ENCODE peak calls at places on chromosomes 6 and 20, in six cellular contexts. One of them, this sample, is unnamed.
A peak's percentile ranks its signal among the peaks of the same experiment; 100 is the strongest.

GRCh38 chr20:33551778-33552177 is 61.9 kb downstream of the CBFA2T2 start:
- DNase-seq in bronchial epithelial cell: no peak
- DNase-seq in ascending aorta: no peak
- DNase-seq in psoas muscle: no peak
- DNase-seq in LNCaP clone FGC: no peak
- DNase-seq in GM12878: no peak
- DNase-seq in this sample: no peak

GRCh38 chr6:155389130-155389529 is 66.5 kb downstream of the NOX3 start:
- DNase-seq in bronchial epithelial cell: no peak
- DNase-seq in GM12878: no peak
- DNase-seq in psoas muscle: no peak
- DNase-seq in LNCaP clone FGC: no peak
- DNase-seq in ascending aorta: no peak
- DNase-seq in this sample: no peak

GRCh38 chr6:160139420-160139851 is 17.8 kb downstream of the SLC22A1 start:
- DNase-seq in bronchial epithelial cell: peak; percentile 84
- DNase-seq in psoas muscle: no peak
- DNase-seq in GM12878: no peak
- DNase-seq in LNCaP clone FGC: no peak
- DNase-seq in ascending aorta: peak; percentile 83
- DNase-seq in this sample: no peak

GRCh38 chr20:62361799-62362589 is 5.1 kb downstream of the LAMA5 start:
- DNase-seq in GM12878: no peak
- DNase-seq in psoas muscle: peak; percentile 50
- DNase-seq in LNCaP clone FGC: no peak
- DNase-seq in ascending aorta: peak; percentile 64
- DNase-seq in bronchial epithelial cell: no peak
- DNase-seq in this sample: no peak

GRCh38 chr6:10421508-10422281 is 6.8 kb upstream of the TFAP2A start:
- DNase-seq in GM12878: no peak
- DNase-seq in bronchial epithelial cell: no peak
- DNase-seq in ascending aorta: no peak
- DNase-seq in psoas muscle: no peak
- DNase-seq in LNCaP clone FGC: no peak
- DNase-seq in this sample: no peak

GRCh38 chr6:142301421-142302391 is at the start of gene ADGRG6:
- DNase-seq in GM12878: no peak
- DNase-seq in psoas muscle: peak; percentile 56
- DNase-seq in ascending aorta: peak; percentile 63
- DNase-seq in LNCaP clone FGC: no peak
- DNase-seq in bronchial epithelial cell: peak; percentile 47
- DNase-seq in this sample: no peak

GRCh38 chr6:32763417-32763816 is at the start of gene HLA-DQB2:
- DNase-seq in ascending aorta: no peak
- DNase-seq in LNCaP clone FGC: no peak
- DNase-seq in bronchial epithelial cell: no peak
- DNase-seq in GM12878: no peak
- DNase-seq in psoas muscle: no peak
- DNase-seq in this sample: peak; percentile 10

GRCh38 chr20:63120286-63121090 is 95.4 kb downstream of the YTHDF1 start:
- DNase-seq in ascending aorta: no peak
- DNase-seq in LNCaP clone FGC: no peak
- DNase-seq in bronchial epithelial cell: no peak
- DNase-seq in psoas muscle: peak; percentile 42
- DNase-seq in GM12878: no peak
- DNase-seq in this sample: no peak

GRCh38 chr6:44898296-44898930 is 429.7 kb upstream of the RUNX2 start:
- DNase-seq in bronchial epithelial cell: no peak
- DNase-seq in LNCaP clone FGC: no peak
- DNase-seq in psoas muscle: no peak
- DNase-seq in GM12878: no peak
- DNase-seq in ascending aorta: no peak
- DNase-seq in this sample: no peak

GRCh38 chr6:90701146-90701781 is 114.4 kb upstream of the MAP3K7 start:
- DNase-seq in GM12878: no peak
- DNase-seq in psoas muscle: no peak
- DNase-seq in LNCaP clone FGC: peak; percentile 34
- DNase-seq in bronchial epithelial cell: no peak
- DNase-seq in ascending aorta: no peak
- DNase-seq in this sample: no peak

GRCh38 chr20:53654932-53655674 is 61.5 kb upstream of the ZNF217 start:
- DNase-seq in psoas muscle: no peak
- DNase-seq in GM12878: no peak
- DNase-seq in LNCaP clone FGC: peak; percentile 32
- DNase-seq in ascending aorta: peak; percentile 67
- DNase-seq in bronchial epithelial cell: peak; percentile 53
- DNase-seq in this sample: no peak

GRCh38 chr6:128097019-128097418 is 196.2 kb upstream of the THEMIS start:
- DNase-seq in LNCaP clone FGC: no peak
- DNase-seq in ascending aorta: no peak
- DNase-seq in psoas muscle: no peak
- DNase-seq in GM12878: no peak
- DNase-seq in bronchial epithelial cell: no peak
- DNase-seq in this sample: no peak

DNA sequence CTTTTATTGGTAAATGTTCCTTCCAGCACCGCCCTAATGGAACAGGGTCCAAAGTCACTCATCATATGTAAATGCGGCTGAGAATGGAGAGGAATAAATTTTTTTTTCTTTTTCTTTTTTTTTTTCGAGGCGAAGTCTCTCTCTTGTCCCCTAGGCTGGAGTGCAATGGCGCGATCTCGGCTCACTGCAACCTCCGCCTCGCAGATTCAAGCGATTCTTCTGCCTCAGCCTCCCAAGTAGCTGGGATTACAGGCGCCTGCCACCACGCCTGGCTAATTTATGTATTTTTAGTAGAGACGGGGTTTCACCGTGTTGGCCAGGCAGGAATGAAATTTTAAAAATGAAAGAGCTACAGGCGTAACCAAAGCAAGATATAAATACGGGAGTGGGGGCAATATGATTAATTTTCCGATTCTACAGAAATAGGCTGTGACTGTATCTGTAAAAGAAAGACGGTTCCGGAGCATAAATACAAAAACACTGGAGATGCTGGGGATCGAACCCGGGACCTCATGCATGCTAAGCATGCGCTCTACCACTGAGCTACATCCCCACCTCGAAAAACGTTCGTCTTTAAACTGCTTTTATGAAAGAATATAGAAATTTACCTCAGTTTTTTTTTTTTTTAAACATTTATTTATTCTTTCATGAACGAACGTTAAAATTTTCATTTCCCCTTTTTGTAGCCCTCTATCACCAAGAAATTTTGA is 132.2 kb downstream of the GPX5 start:
- DNase-seq in psoas muscle: peak; percentile 50
- DNase-seq in ascending aorta: no peak
- DNase-seq in bronchial epithelial cell: peak; percentile 42
- DNase-seq in GM12878: peak; percentile 44
- DNase-seq in LNCaP clone FGC: no peak
- DNase-seq in this sample: no peak
- H3K4me3 ChIP-seq in psoas muscle: peak overlapping the region; percentile 51
- H3K4me3 ChIP-seq in ascending aorta: peak overlapping the region; percentile 48
- H3K4me3 ChIP-seq in bronchial epithelial cell: peak overlapping the region; percentile 19
- H3K4me3 ChIP-seq in GM12878: peak overlapping the region; percentile 62
- H3K4me3 ChIP-seq in LNCaP clone FGC: peak overlapping the region; percentile 42
- H3K4me3 ChIP-seq in this sample: peak overlapping the region; percentile 44

GRCh38 chr20:9454781-9455180 is 59.6 kb upstream of the LAMP5 start:
- DNase-seq in GM12878: no peak
- DNase-seq in bronchial epithelial cell: peak; percentile 12
- DNase-seq in ascending aorta: no peak
- DNase-seq in LNCaP clone FGC: no peak
- DNase-seq in psoas muscle: no peak
- DNase-seq in this sample: no peak

GRCh38 chr20:9457055-9457454 is 57.3 kb upstream of the LAMP5 start:
- DNase-seq in GM12878: peak; percentile 62
- DNase-seq in bronchial epithelial cell: no peak
- DNase-seq in ascending aorta: no peak
- DNase-seq in LNCaP clone FGC: no peak
- DNase-seq in psoas muscle: no peak
- DNase-seq in this sample: peak; percentile 21

GRCh38 chr20:9460518-9460917 is 53.9 kb upstream of the LAMP5 start:
- DNase-seq in GM12878: no peak
- DNase-seq in bronchial epithelial cell: peak; percentile 70
- DNase-seq in psoas muscle: no peak
- DNase-seq in ascending aorta: no peak
- DNase-seq in LNCaP clone FGC: no peak
- DNase-seq in this sample: no peak

DNA sequence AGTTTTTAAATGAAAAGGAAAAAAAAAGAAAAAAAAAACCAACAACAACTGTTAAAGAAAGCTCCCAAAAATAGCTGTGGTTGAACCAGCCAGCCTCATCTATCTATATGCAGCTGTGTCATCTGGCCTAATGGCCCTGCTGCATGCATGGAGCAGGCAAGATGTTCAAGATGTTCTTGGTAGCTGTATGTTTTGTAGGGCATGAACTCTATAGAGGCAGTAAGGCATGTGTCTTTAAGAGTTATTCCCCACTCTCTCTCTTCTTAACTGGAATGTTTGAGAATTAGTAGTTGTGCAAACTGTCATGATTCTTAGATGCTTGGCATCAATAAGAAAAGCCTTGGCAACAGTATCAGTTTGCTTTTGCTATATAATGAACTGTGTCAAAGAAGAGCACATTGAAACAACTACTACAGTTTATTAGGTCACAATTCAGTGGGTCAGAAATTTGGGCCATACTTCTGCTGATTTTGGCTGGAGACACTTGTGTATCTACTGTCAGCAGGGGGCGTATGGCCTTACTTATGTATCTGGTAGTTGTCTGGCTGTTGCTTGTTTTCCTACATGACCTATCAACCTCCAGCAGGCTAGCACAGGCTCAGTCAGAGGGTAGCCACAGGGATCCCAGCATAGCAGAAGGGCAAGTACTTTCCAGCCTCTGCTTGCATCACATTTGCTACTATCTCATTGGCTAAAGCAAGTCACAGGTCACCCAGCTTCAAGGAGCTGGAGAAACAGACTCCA is 56.1 kb upstream of the LAMP5 start:
- DNase-seq in ascending aorta: no peak
- DNase-seq in GM12878: peak; percentile 34
- DNase-seq in bronchial epithelial cell: peak; percentile 80
- DNase-seq in LNCaP clone FGC: no peak
- DNase-seq in psoas muscle: no peak
- DNase-seq in this sample: peak; percentile 52
- TF ChIP-seq CTCF in ascending aorta: no peak
- TF ChIP-seq CTCF in GM12878: peak; percentile 32
- TF ChIP-seq CTCF in bronchial epithelial cell: peak; percentile 56
- TF ChIP-seq CTCF in LNCaP clone FGC: peak; percentile 49
- TF ChIP-seq CTCF in psoas muscle: no peak
- TF ChIP-seq CTCF in this sample: peak; percentile 68

GRCh38 chr6:13573669-13574110 is 711 bp upstream of the SIRT5 start:
- DNase-seq in GM12878: no peak
- DNase-seq in ascending aorta: peak; percentile 78
- DNase-seq in bronchial epithelial cell: peak; percentile 58
- DNase-seq in LNCaP clone FGC: no peak
- DNase-seq in psoas muscle: peak; percentile 66
- DNase-seq in this sample: no peak

GRCh38 chr6:13574571-13575376 is at the start of gene SIRT5:
- DNase-seq in psoas muscle: peak; percentile 87
- DNase-seq in LNCaP clone FGC: peak; percentile 86
- DNase-seq in ascending aorta: peak; percentile 87
- DNase-seq in bronchial epithelial cell: peak; percentile 83
- DNase-seq in GM12878: peak; percentile 52
- DNase-seq in this sample: peak; percentile 65

GRCh38 chr6:13574149-13574570 is 241 bp upstream of the SIRT5 start:
- DNase-seq in psoas muscle: peak; percentile 95
- DNase-seq in GM12878: peak; percentile 82
- DNase-seq in LNCaP clone FGC: peak; percentile 75
- DNase-seq in ascending aorta: peak; percentile 93
- DNase-seq in bronchial epithelial cell: peak; percentile 85
- DNase-seq in this sample: peak; percentile 84

GRCh38 chr6:13572240-13572639 is 2.2 kb upstream of the SIRT5 start:
- DNase-seq in LNCaP clone FGC: no peak
- DNase-seq in GM12878: no peak
- DNase-seq in bronchial epithelial cell: no peak
- DNase-seq in psoas muscle: no peak
- DNase-seq in ascending aorta: no peak
- DNase-seq in this sample: no peak

GRCh38 chr6:13573255-13573654 is 1.1 kb upstream of the SIRT5 start:
- DNase-seq in ascending aorta: no peak
- DNase-seq in LNCaP clone FGC: no peak
- DNase-seq in bronchial epithelial cell: no peak
- DNase-seq in psoas muscle: no peak
- DNase-seq in GM12878: no peak
- DNase-seq in this sample: no peak
- H3K4me3 ChIP-seq in ascending aorta: peak overlapping the region; percentile 78
- H3K4me3 ChIP-seq in LNCaP clone FGC: peak overlapping the region; percentile 82
- H3K4me3 ChIP-seq in bronchial epithelial cell: peak overlapping the region; percentile 86
- H3K4me3 ChIP-seq in psoas muscle: peak overlapping the region; percentile 97
- H3K4me3 ChIP-seq in GM12878: peak overlapping the region; percentile 93
- H3K4me3 ChIP-seq in this sample: peak overlapping the region; percentile 80

DNA sequence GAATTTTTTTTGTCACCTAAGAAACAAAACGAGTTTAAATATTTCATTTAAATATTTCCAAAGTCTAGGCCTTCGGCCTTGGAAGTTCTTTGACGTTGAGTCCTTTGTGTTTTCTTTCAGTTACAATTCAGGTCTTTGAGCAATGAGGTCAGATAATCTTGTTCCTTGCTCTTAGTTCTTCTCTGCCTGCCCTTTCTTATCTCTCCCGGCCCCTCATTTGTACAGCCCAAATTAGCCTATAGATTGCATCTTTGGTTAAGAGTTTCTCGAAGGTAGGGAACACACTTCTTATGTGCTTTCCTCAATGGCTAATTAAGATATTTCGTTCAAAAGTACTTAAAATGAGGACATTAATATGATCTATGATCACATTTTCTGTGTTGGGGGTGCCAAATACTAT is 18.5 kb downstream of the RPS12 start:
- DNase-seq in bronchial epithelial cell: no peak
- DNase-seq in ascending aorta: no peak
- DNase-seq in LNCaP clone FGC: no peak
- DNase-seq in psoas muscle: no peak
- DNase-seq in GM12878: no peak
- DNase-seq in this sample: no peak
- TF ChIP-seq CTCF in bronchial epithelial cell: no peak
- TF ChIP-seq CTCF in ascending aorta: no peak
- TF ChIP-seq CTCF in LNCaP clone FGC: no peak
- TF ChIP-seq CTCF in psoas muscle: no peak
- TF ChIP-seq CTCF in GM12878: no peak
- TF ChIP-seq CTCF in this sample: no peak

This sample was measured in GM12864.